ENCODE peak calls at places on chromosomes 5 and 9, in five cellular contexts. E is neuronal stem cell, G is HCT116, H is fibroblast of lung, M is GM23248. X is an unnamed sample.

GRCh38 chr5:111680737-111681413 is 76.1 kb downstream of the NREP start:
- DNase-seq in E (no peak), G (peak), H (peak), M (peak), X (no peak)

GRCh38 chr9:37374892-37375291 is 47.6 kb upstream of the GRHPR start:
- DNase-seq in E (no peak), G (no peak), H (no peak), M (no peak), X (no peak)

GRCh38 chr5:44002381-44002901 is 386.8 kb downstream of the FGF10 start:
- DNase-seq in E (no peak), G (peak), H (no peak), M (peak), X (no peak)

GRCh38 chr5:143190260-143190810 is 213.2 kb downstream of the NR3C1 start:
- DNase-seq in E (no peak), G (no peak), H (no peak), M (no peak), X (no peak)

GRCh38 chr5:73596705-73597328 is 29.2 kb upstream of the ARHGEF28 start:
- DNase-seq in E (peak), G (peak), H (peak), M (peak), X (peak)

GRCh38 chr5:124973613-124974130 is 227.2 kb upstream of the ZNF608 start:
- DNase-seq in E (no peak), G (no peak), H (peak), M (no peak), X (no peak)

GRCh38 chr5:41722359-41722950 is 147.8 kb downstream of the OXCT1 start:
- DNase-seq in E (no peak), G (no peak), H (peak), M (peak), X (no peak)

GRCh38 chr9:98010450-98010849 is 27.3 kb downstream of the ANP32B start:
- DNase-seq in E (no peak), G (no peak), H (peak), M (peak), X (no peak)

GRCh38 chr5:143061161-143061945 is 291.2 kb downstream of the ARHGAP26 start:
- DNase-seq in E (no peak), G (no peak), H (peak), M (peak), X (no peak)

GRCh38 chr9:8660383-8660782 is 860.8 kb upstream of the DMAC1 start:
- DNase-seq in E (no peak), G (no peak), H (peak), M (no peak), X (no peak)

GRCh38 chr9:83065233-83065632 is 2.3 kb upstream of the RASEF start:
- DNase-seq in E (no peak), G (no peak), H (no peak), M (no peak), X (no peak)

GRCh38 chr5:93399675-93400074 is 181.3 kb downstream of the NR2F1-AS1 start:
- DNase-seq in E (no peak), G (no peak), H (no peak), M (no peak), X (no peak)

GRCh38 chr5:93395891-93396465 is 185.0 kb downstream of the NR2F1-AS1 start:
- DNase-seq in E (no peak), G (no peak), H (peak), M (no peak), X (no peak)

GRCh38 chr5:93394301-93394700 is 186.7 kb downstream of the NR2F1-AS1 start:
- DNase-seq in E (no peak), G (no peak), H (no peak), M (no peak), X (no peak)

DNA sequence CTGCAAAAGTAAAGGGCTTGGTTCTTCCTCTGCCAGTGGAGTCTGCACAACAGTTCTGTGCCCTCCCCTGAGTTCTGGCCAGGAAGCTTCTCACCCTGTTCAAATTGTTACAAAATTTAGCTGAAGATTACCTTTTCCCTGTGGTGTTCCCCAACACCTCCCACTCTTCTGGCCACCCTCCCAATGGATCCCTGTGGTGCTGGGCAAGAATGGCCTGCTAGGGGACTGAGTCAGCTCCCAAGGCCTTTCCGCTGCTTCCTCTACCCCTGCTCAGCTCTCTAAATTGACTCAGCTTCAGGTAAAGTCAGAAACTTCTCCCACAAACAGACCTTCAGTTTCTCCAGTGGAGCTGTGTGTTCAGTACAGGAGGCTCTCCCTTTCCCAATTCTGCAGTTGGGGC is 186.0 kb downstream of the NR2F1-AS1 start:
- DNase-seq in E (no peak), G (no peak), H (peak), M (peak), X (no peak)
- H2AFZ ChIP-seq in E (peak), G (no peak), H (no peak), M (no peak), X (no peak)

DNA sequence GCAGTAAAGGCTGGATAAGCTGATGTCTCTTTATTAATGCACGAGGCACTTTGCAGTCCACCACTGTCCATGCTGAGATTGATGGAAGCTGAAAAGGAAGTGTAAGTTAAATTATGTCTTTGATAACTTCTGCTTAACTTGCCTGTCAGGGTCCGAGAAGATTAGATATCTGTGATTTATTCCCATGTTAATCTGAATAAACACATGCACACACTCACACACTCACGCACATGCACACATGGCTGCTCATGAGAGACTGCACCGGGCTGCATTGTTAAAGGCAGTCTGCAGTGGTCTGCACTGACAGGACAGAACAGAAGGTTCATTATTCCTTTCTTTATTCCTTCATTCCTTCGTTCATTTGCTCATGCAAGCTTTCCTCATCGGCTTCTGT is 41.3 kb upstream of the FSTL4 start:
- DNase-seq in E (no peak), G (no peak), H (no peak), M (no peak), X (no peak)
- H2AFZ ChIP-seq in E (no peak), G (no peak), H (no peak), M (no peak), X (no peak)

DNA sequence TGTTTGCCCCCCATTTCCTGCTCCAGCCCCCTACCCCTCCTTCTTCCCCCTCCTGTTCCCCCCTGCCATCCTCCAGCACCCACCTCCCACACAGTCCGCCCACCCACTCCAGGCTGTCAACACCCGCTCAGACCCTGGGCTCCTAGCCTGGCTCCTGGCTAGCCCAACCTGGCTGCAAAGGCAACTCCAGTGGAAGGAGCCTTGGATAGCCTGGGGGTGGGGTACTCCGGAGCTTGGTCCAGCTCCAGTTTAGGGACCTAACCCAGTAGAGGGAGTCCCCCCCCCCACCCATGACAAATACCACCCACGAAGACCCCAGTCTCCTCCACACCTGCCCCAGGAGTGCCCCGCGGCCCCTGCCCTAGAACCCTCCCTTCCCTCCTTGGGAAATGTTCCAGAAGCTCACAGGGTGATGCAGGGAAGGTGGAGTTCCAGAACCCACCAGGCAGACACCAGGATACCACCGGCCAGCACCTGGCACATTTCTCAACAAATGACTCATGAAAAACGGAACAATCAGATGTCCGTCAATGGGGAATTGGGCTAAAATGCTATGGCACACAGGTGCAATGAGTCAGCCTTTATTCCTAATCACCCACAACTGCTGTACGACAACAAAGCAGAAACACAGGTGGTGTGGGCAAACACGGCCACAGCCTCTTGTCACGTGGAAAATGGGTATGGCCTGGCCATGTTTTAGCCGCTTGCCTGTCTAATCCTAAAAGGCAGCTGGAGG is 901 bp upstream of the SLC12A7 start:
- DNase-seq in E (no peak), G (peak), H (no peak), M (no peak), X (no peak)
- H2AFZ ChIP-seq in E (no peak), G (no peak), H (no peak), M (no peak), X (no peak)

GRCh38 chr5:174693697-174694400 is 30.5 kb upstream of the MSX2 start:
- DNase-seq in E (no peak), G (no peak), H (no peak), M (no peak), X (no peak)
- H2AFZ ChIP-seq in E (no peak), G (no peak), H (no peak), M (no peak), X (no peak)

GRCh38 chr5:163458778-163459405 is 1.0 kb downstream of the NUDCD2 start:
- DNase-seq in E (no peak), G (no peak), H (no peak), M (no peak), X (no peak)
- H2AFZ ChIP-seq in E (peak), G (no peak), H (no peak), M (peak), X (no peak)

X was measured in H1.